ENCODE peak calls at places on chromosomes 11 and 22, in four cellular contexts. K is stomach, S is upper lobe of left lung, C is tibial nerve. J is an unnamed sample.

GRCh38 chr11:46309669-46310288 is 32.3 kb downstream of the CREB3L1 start:
- DNase-seq in K (no peak), S (no peak), C (no peak), J (no peak)

GRCh38 chr22:37855462-37855861 is 6.2 kb downstream of the EIF3L start:
- DNase-seq in K (no peak), S (no peak), C (no peak), J (no peak)

GRCh38 chr22:49749227-49749626 is 78.4 kb downstream of the BRD1 start:
- DNase-seq in K (no peak), S (no peak), C (no peak), J (no peak)

GRCh38 chr11:127106142-127106541 is 105.6 kb upstream of the KIRREL3 start:
- DNase-seq in K (no peak), S (no peak), C (no peak), J (no peak)

GRCh38 chr22:44952863-44953790 is 56.7 kb downstream of the PHF21B start:
- DNase-seq in K (no peak), S (no peak), C (no peak), J (no peak)

GRCh38 chr22:26852176-26852575 is 194.8 kb downstream of the MIAT start:
- DNase-seq in K (no peak), S (no peak), C (peak), J (peak)

GRCh38 chr22:23858484-23858815 is 775 bp downstream of the SLC2A11 start:
- DNase-seq in K (no peak), S (no peak), C (no peak), J (no peak)

GRCh38 chr11:64352099-64353005 is 6.6 kb upstream of the RPS6KA4 start:
- DNase-seq in K (no peak), S (peak), C (no peak), J (no peak)

GRCh38 chr22:23801238-23801821 is 14.6 kb downstream of the SMARCB1 start:
- DNase-seq in K (no peak), S (no peak), C (no peak), J (no peak)

GRCh38 chr22:19520566-19521305 is 3.5 kb downstream of the CLDN5 start:
- DNase-seq in K (no peak), S (no peak), C (no peak), J (no peak)

GRCh38 chr22:38733329-38734202 is 22.2 kb downstream of the SUN2 start:
- DNase-seq in K (peak), S (no peak), C (peak), J (peak)

GRCh38 chr22:19523240-19524169 is 705 bp downstream of the CLDN5 start:
- DNase-seq in K (no peak), S (peak), C (no peak), J (no peak)

GRCh38 chr22:17334983-17335382 is 34.3 kb upstream of the CECR2 start:
- DNase-seq in K (no peak), S (no peak), C (no peak), J (no peak)

GRCh38 chr11:18588297-18589252 is at the start of gene UEVLD:
- DNase-seq in K (peak), S (peak), C (peak), J (peak)
- TF ChIP-seq POLR2A in K (peak), S (no peak), C (peak), J (peak)

GRCh38 chr11:96188625-96189006 is 154.4 kb downstream of the MAML2 start:
- DNase-seq in K (no peak), S (no peak), C (no peak), J (no peak)
- TF ChIP-seq EP300 in K (no peak), S (no peak), C (no peak), J (no peak)

GRCh38 chr11:73307323-73308002 is 613 bp upstream of the ARHGEF17 start:
- DNase-seq in K (peak), S (peak), C (peak), J (peak)
- TF ChIP-seq POLR2A in K (no peak), S (no peak), C (no peak), J (peak)

GRCh38 chr11:62458212-62459002 is 39.6 kb downstream of the SCGB1A1 start:
- DNase-seq in K (no peak), S (no peak), C (no peak), J (no peak)
- TF ChIP-seq EP300 in K (no peak), S (no peak), C (no peak), J (no peak)

GRCh38 chr11:70203749-70204465 is 811 bp downstream of the FADD start:
- DNase-seq in K (peak), S (no peak), C (peak), J (peak)
- TF ChIP-seq POLR2A in K (no peak), S (no peak), C (no peak), J (no peak)

GRCh38 chr11:68831124-68831523 is 10.6 kb downstream of the CPT1A start:
- DNase-seq in K (peak), S (no peak), C (no peak), J (no peak)
- TF ChIP-seq EP300 in K (no peak), S (no peak), C (no peak), J (no peak)

GRCh38 chr11:47413908-47414684 is 5.7 kb downstream of the SLC39A13 start:
- DNase-seq in K (no peak), S (peak), C (no peak), J (peak)

GRCh38 chr11:47413351-47413750 is 5.0 kb downstream of the SLC39A13 start:
- DNase-seq in K (no peak), S (peak), C (no peak), J (no peak)

GRCh38 chr11:47415949-47416472 is 7.6 kb downstream of the SLC39A13 start:
- DNase-seq in K (peak), S (peak), C (peak), J (peak)

GRCh38 chr11:47414685-47415070 is 6.3 kb downstream of the SLC39A13 start:
- DNase-seq in K (no peak), S (peak), C (no peak), J (peak)

GRCh38 chr11:47415091-47415854 is 6.9 kb downstream of the SLC39A13 start:
- DNase-seq in K (no peak), S (peak), C (no peak), J (no peak)
- TF ChIP-seq POLR2A in K (no peak), S (no peak), C (no peak), J (no peak)

DNA sequence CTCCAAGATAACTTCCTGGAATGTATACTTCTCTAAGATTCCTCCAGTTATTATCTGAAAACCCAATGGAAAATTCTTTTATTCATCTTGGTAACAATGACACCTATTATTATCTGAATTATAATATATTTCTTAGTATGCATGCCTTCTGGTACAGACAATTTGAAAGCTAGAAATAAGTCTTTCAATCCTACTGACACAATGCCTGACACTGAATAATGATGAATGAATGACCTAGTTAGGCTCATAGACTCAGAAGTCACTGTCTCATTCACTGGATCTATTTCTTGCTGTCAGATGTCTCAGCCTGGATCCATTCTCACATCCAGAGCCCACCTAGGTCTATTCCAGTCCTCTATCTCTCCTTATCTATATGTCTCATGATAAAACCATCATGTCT is 1126.7 kb upstream of the CCDC90B start:
- DNase-seq in K (no peak), S (no peak), C (no peak), J (no peak)
- TF ChIP-seq EP300 in K (no peak), S (no peak), C (no peak), J (no peak)

GRCh38 chr22:40418366-40419201 is 48.2 kb downstream of the SGSM3 start:
- DNase-seq in K (no peak), S (peak), C (no peak), J (peak)

GRCh38 chr22:40421941-40422340 is 51.5 kb downstream of the SGSM3 start:
- DNase-seq in K (no peak), S (no peak), C (no peak), J (no peak)

GRCh38 chr22:40421082-40421350 is 50.6 kb downstream of the SGSM3 start:
- DNase-seq in K (no peak), S (no peak), C (no peak), J (no peak)

GRCh38 chr22:40419718-40420117 is 49.3 kb downstream of the SGSM3 start:
- DNase-seq in K (no peak), S (no peak), C (no peak), J (no peak)

DNA sequence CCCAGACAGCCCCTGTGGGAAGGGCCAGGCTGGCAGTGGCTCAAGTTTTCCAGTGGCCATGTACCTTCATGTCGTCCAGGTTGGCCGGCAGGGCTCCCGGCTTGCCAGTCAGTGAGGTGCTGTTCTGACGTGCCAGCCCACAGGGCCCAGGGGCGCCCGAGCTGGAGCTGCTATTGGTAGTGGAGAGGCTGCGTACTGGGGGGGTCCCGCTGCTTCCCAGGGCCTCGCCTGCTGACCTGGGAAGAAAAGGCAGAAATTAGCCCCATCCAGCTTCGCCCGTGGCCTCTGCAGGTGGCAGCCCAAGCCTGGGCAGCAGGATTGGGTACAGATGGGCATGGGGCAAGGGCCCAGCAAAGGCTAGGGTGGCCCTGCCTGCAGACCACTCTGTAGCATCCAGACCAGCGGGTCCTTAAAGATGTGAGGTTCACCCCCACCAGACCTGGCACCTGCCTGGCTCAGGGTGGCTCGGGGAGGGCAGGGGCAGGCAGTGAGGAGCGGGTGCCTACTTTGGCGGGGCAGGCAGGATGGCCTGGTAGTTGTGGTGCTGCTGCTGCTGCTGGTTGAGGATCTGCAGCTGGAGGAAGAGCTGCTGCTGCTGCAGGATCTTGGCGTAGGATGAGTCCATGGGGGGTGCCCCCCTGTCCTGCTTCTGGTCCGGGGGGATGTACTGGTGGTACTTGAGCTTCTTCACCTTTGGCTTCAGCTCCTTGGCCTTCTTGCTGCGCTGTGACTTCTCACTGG is 50.1 kb downstream of the SGSM3 start:
- DNase-seq in K (no peak), S (peak), C (no peak), J (no peak)
- TF ChIP-seq POLR2A in K (no peak), S (no peak), C (no peak), J (no peak)

J was measured in sigmoid colon.